ENCODE peak calls at places on chromosomes 13 and 19, in four cellular contexts. V is GM12878, E is left ventricle myocardium inferior, U is body of pancreas. Z is an unnamed sample.

GRCh38 chr19:518292-519231 is 11.3 kb downstream of the TPGS1 start:
- DNase-seq in V (no peak), U (no peak), E (no peak), Z (no peak)

GRCh38 chr13:31476753-31477152 is 262.6 kb upstream of the RXFP2 start:
- DNase-seq in E (no peak), V (no peak), U (no peak), Z (no peak)

GRCh38 chr19:8158411-8159074 is 9.2 kb upstream of the FBN3 start:
- DNase-seq in V (peak), E (no peak), U (peak), Z (no peak)

GRCh38 chr19:48724796-48725753 is 5.5 kb upstream of the MAMSTR start:
- DNase-seq in E (peak), V (no peak), U (peak), Z (no peak)

GRCh38 chr13:94419304-94419943 is 60.1 kb downstream of the DCT start:
- DNase-seq in V (no peak), U (no peak), E (no peak), Z (no peak)

GRCh38 chr19:12194827-12195500 is 32.1 kb downstream of the ZNF136 start:
- DNase-seq in V (no peak), U (peak), E (peak), Z (peak)

GRCh38 chr13:31846984-31847752 is 107.8 kb downstream of the RXFP2 start:
- DNase-seq in V (no peak), E (no peak), U (no peak), Z (no peak)

GRCh38 chr19:18232540-18233223 is 6.4 kb upstream of the PDE4C start:
- DNase-seq in E (no peak), U (no peak), V (no peak), Z (no peak)

GRCh38 chr13:50924025-50924424 is 14.4 kb downstream of the RNASEH2B start:
- DNase-seq in U (no peak), E (no peak), V (no peak), Z (no peak)

GRCh38 chr19:30224689-30225606 is 147.2 kb upstream of the ZNF536 start:
- DNase-seq in U (no peak), E (no peak), V (no peak), Z (no peak)

GRCh38 chr19:44050740-44051653 is 839 bp upstream of the ZNF223 start:
- DNase-seq in U (peak), E (no peak), V (no peak), Z (no peak)

GRCh38 chr13:98214707-98215106 is 37.6 kb upstream of the RNF113B start:
- DNase-seq in V (no peak), E (no peak), U (peak), Z (no peak)

GRCh38 chr19:38412961-38413360 is 10.1 kb downstream of the FAM98C start:
- DNase-seq in E (no peak), U (no peak), V (no peak), Z (no peak)

GRCh38 chr19:677601-678380 is 1.6 kb downstream of the FSTL3 start:
- DNase-seq in U (no peak), V (no peak), E (no peak), Z (no peak)

GRCh38 chr19:48487944-48488343 is 18.8 kb downstream of the CYTH2 start:
- DNase-seq in E (peak), U (peak), V (no peak), Z (no peak)

GRCh38 chr19:56113071-56113632 is 7.9 kb downstream of the ZNF787 start:
- DNase-seq in U (no peak), E (no peak), V (no peak), Z (no peak)

GRCh38 chr13:108176685-108177274 is 38.6 kb downstream of the LIG4 start:
- DNase-seq in E (no peak), U (peak), V (no peak), Z (peak)

GRCh38 chr19:38830039-38830733 is 1.4 kb downstream of the ECH1 start:
- DNase-seq in E (no peak), U (no peak), V (no peak), Z (no peak)

GRCh38 chr13:75787249-75787940 is 151.3 kb downstream of the LMO7 start:
- DNase-seq in E (no peak), U (no peak), V (no peak), Z (no peak)

GRCh38 chr19:46753420-46754155 is 7.3 kb upstream of the STRN4 start:
- DNase-seq in E (peak), U (peak), V (no peak), Z (peak)

DNA sequence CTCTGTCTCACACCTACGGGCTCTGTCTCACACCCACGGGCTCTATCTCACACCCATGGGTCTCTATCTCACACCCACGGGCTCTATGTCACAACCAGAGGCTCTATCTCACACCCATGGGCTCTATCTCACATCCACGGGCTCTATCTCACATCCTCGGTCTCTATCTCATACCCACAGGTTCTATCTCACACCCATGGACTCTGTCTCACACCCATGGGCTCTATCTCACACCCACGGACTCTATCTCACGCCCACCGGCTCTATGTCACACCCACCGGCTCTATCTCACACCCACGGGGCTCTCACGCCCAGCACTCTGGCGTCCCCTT is 73.9 kb downstream of the COL4A2 start:
- DNase-seq in E (no peak), V (no peak), U (no peak), Z (no peak)
- TF ChIP-seq CTCF in E (no peak), V (no peak), U (no peak), Z (no peak)

DNA sequence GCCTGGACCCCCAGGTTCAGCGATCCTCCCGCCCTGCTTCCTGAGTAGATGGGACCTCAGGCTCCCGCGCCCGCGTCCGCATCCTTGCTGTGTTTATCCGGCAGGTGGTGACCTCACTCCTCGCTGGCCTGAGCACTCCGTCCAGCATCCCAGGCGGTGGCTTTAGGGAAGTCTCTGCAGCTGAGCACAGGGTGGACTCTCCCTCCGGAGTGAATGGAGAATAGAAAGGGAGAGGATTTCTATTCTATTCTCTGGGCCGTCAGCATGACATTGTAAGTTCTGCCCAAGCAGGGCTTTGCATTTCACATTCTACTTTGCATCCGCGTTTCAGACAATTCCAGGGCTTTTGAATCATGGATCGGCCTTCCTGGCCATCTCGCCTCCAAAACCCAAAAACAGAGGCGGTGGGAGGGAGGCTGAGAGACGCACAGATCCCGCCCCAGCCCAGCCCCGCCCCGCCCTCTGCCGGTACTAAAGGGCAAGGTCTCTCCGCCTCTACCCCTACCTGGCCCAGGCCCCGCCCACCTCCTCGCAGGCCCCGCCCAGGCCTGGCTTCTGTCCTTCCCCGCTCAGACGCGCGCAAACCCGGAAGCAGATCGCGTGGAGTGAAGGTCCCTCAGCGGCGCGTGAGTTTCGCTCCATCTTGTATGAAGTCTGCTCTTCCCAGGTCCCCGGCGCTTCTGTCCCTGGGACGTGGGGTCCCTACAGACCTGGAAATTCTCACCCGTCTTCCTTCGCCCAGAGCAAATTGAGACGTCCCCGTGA is at the start of gene ZNF525:
- DNase-seq in E (peak), V (peak), U (peak), Z (peak)
- TF ChIP-seq CTCF in E (peak), V (peak), U (no peak), Z (no peak)

GRCh38 chr13:33876716-33877394 is 58.9 kb downstream of the RFC3 start:
- DNase-seq in V (no peak), U (no peak), E (no peak), Z (no peak)

GRCh38 chr13:33873251-33873908 is 55.4 kb downstream of the RFC3 start:
- DNase-seq in E (no peak), V (no peak), U (no peak), Z (no peak)

GRCh38 chr13:33874871-33875270 is 56.9 kb downstream of the RFC3 start:
- DNase-seq in V (no peak), U (no peak), E (no peak), Z (no peak)

GRCh38 chr13:33879044-33879596 is 61.2 kb downstream of the RFC3 start:
- DNase-seq in V (no peak), E (no peak), U (no peak), Z (no peak)

GRCh38 chr13:33875658-33876401 is 57.9 kb downstream of the RFC3 start:
- DNase-seq in V (no peak), E (no peak), U (no peak), Z (no peak)
- TF ChIP-seq CTCF in V (no peak), E (no peak), U (no peak), Z (no peak)

DNA sequence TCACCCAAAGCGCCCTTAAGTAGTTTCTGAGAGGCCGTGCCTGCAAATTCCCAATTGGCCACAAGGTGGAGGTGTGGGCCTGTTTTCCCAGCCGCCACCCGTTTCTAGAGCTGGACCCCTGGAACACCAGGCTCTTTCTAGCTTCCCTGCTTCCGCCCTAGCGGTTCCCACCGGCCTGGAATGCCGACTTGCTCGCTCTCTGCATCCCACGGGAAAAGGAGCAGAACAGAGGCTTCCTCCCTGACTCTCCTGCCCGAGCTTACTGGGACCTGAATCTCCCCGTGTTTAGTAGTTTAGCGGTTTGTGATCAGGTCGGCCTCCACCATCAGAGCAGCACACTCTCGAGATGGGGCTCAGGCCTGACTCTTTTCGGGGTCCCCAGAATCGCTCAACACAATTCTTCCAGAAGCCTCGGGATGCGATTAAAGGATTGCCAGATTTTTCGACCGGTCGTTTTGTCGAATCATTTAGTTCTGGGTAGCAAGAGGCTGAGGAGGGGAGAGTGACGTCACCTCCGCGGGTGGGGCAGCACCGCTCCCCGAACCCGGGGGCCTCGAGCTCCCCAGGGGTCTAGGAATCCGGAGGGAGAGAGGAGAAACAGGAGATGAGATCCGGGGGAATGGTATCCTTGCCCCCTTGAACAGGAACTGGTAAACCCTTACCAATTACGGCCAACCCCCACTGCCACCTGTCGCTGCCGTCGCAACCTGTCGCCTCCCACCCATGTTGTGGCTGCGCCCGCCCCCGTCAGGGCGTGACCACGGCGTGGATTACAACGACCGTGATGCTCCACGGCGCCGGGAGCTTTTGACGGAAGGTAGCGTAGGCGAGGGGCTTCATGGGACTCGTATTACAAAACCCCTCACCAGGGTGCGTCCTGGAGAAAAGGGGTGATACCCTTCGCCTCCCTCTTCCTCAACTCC is 8.0 kb downstream of the NAPSA start:
- DNase-seq in E (peak), U (peak), V (peak), Z (peak)
- TF ChIP-seq CTCF in E (peak), U (peak), V (peak), Z (no peak)

GRCh38 chr13:57632276-57633140 is 964 bp downstream of the PCDH17 start:
- DNase-seq in U (peak), E (no peak), V (no peak), Z (no peak)

GRCh38 chr13:57634829-57635165 is 3.3 kb downstream of the PCDH17 start:
- DNase-seq in V (no peak), E (no peak), U (no peak), Z (no peak)

GRCh38 chr13:57635541-57635940 is 4.0 kb downstream of the PCDH17 start:
- DNase-seq in E (no peak), U (no peak), V (no peak), Z (no peak)

GRCh38 chr13:57633141-57633949 is 1.8 kb downstream of the PCDH17 start:
- DNase-seq in E (peak), U (peak), V (no peak), Z (no peak)

GRCh38 chr13:57633950-57634828 is 2.6 kb downstream of the PCDH17 start:
- DNase-seq in V (no peak), U (peak), E (no peak), Z (no peak)
- TF ChIP-seq CTCF in V (no peak), U (no peak), E (peak), Z (no peak)

GRCh38 chr19:41377977-41378707 is 1.8 kb downstream of the TMEM91 start:
- DNase-seq in E (no peak), U (no peak), V (no peak), Z (no peak)
- TF ChIP-seq CTCF in E (no peak), U (no peak), V (peak), Z (no peak)

GRCh38 chr19:16325161-16325527 is 518 bp downstream of the KLF2 start:
- DNase-seq in U (no peak), V (no peak), E (peak), Z (peak)
- TF ChIP-seq CTCF in U (no peak), V (peak), E (peak), Z (no peak)

DNA sequence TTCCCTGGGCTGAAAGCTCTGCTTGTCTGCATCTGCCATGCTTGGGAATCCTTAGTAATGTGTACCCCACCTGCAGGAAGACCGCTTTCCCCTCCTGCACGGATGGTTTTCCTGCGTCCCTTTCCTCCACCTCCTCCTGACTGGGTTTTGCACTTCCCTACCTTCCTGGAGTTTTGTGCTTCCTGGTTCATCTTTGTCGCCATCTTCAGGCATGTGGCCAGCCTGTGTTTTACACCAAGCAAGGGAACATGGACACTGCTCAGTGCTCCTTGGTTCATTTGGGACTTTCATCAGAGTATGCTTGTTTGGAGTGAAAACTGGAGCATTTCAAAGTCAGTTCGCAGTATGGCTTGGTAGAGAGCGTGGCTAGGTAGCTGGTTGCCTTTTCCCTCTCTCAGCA is 30.7 kb downstream of the ERICH6B start:
- DNase-seq in V (no peak), U (no peak), E (no peak), Z (no peak)
- TF ChIP-seq CTCF in V (no peak), U (no peak), E (no peak), Z (no peak)

DNA sequence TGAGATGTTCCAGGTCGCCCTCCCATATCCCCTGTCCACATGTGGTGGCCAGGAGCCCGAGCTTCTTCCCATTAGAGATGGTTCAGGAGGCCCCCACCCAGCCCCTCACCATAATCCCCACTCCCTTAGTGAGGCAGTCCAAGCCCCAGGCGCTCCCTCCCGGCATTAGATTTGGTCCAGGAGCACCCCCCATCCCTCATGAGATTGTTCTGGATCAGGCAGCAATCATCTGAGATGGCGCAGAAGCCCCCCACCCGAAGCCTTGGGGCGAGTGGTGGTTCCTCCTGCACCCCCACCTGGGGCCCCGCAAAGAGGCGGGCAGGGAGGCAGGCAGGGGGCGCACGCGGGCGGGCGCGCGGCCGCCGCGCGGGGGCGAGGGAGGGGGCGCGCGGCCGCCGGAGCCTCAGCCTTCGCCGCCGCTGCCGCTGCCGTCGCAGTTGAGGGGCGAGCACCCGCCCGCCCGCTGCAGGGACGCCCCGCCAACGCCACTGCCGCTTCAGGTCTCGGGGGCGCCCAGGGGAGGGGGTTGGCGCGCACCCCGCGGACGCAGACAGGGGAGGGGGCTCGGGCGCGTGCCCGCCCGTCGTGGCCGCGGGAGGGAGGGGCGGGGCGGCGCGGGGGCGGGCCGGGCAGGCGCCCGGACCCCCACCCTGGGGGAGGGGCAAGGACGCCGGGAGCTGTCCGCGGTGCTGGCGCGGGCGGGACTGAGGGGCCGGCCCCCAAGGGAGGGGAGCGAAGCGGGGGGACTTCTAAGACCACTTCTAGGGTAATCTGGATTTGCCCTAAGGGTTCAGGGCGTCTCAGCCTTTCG is 46.4 kb upstream of the SHKBP1 start:
- DNase-seq in E (no peak), U (no peak), V (no peak), Z (no peak)
- TF ChIP-seq CTCF in E (no peak), U (no peak), V (peak), Z (no peak)

Z was measured in activated B cell treated with CpG ODN at 0.5 μM for 24 hours.